ENCODE peak calls at places on chromosomes 2 and 18, in nine cellular contexts. Q, T, U, E, H, O, R, K and L are unnamed samples.

GRCh38 chr2:60884795-60885194 is 3.4 kb downstream of the REL start:
- DNase-seq in T (peak), R (no peak), Q (no peak), O (no peak), E (no peak), U (no peak), H (no peak), K (peak), L (no peak)

GRCh38 chr18:51110073-51110797 is 80.2 kb downstream of the SMAD4 start:
- DNase-seq in Q (peak), U (peak), O (peak), E (peak), H (peak), T (peak), R (peak), K (peak), L (peak)

GRCh38 chr2:149388120-149388816 is 57.9 kb downstream of the LYPD6 start:
- DNase-seq in U (peak), K (peak), O (no peak), H (no peak), R (no peak), T (no peak), Q (no peak), E (no peak), L (no peak)

GRCh38 chr2:200121931-200122330 is 166.5 kb downstream of the MAIP1 start:
- DNase-seq in T (no peak), O (no peak), Q (no peak), E (no peak), R (peak), U (no peak), K (peak), H (no peak), L (no peak)

GRCh38 chr2:54240515-54241219 is 15.4 kb downstream of the TSPYL6 start:
- DNase-seq in O (no peak), E (no peak), Q (no peak), H (no peak), T (no peak), U (peak), K (peak), R (peak), L (no peak)

GRCh38 chr2:16273111-16273510 is 332.8 kb downstream of the MYCN start:
- DNase-seq in T (no peak), H (no peak), O (no peak), R (no peak), U (no peak), E (no peak), Q (no peak), K (no peak), L (no peak)

GRCh38 chr2:222360146-222360545 is 61.3 kb upstream of the PAX3 start:
- DNase-seq in T (no peak), R (no peak), U (no peak), K (peak), H (no peak), O (no peak), E (no peak), Q (no peak), L (no peak)

GRCh38 chr2:16546128-16546754 is 119.4 kb downstream of the CYRIA start:
- DNase-seq in Q (peak), R (peak), H (no peak), O (no peak), E (peak), T (no peak), U (peak), K (no peak), L (no peak)

GRCh38 chr2:150468350-150468960 is 19.0 kb downstream of the RND3 start:
- DNase-seq in O (no peak), E (no peak), K (peak), T (no peak), U (peak), R (no peak), H (no peak), Q (no peak), L (no peak)

GRCh38 chr2:153487482-153487881 is 8.9 kb upstream of the RPRM start:
- DNase-seq in K (no peak), U (no peak), T (peak), Q (no peak), H (no peak), R (peak), E (no peak), O (no peak), L (no peak)

GRCh38 chr2:225270861-225271260 is 128.6 kb upstream of the NYAP2 start:
- DNase-seq in R (peak), H (no peak), T (peak), U (peak), O (no peak), Q (no peak), K (peak), E (peak), L (no peak)

GRCh38 chr18:59140287-59140885 is 702 bp downstream of the SEC11C start:
- DNase-seq in K (peak), R (peak), Q (peak), T (peak), U (peak), O (no peak), H (peak), E (no peak), L (no peak)

GRCh38 chr2:206176128-206176527 is 16.4 kb downstream of the EEF1B2 start:
- DNase-seq in T (no peak), K (no peak), E (no peak), U (no peak), R (peak), O (no peak), H (no peak), Q (no peak), L (no peak)

GRCh38 chr2:42249887-42250286 is 80.7 kb downstream of the EML4 start:
- DNase-seq in H (no peak), O (no peak), T (peak), K (no peak), U (no peak), R (peak), Q (peak), E (no peak), L (no peak)

GRCh38 chr2:127826047-127826446 is 15.1 kb upstream of the WDR33 start:
- DNase-seq in O (no peak), H (no peak), E (no peak), K (no peak), T (no peak), Q (no peak), R (no peak), U (no peak), L (no peak)

GRCh38 chr18:66329716-66330115 is 274.2 kb downstream of the CDH19 start:
- DNase-seq in E (no peak), H (no peak), Q (no peak), O (no peak), K (no peak), R (no peak), U (no peak), T (no peak), L (no peak)

GRCh38 chr2:127261835-127262234 is 32.1 kb downstream of the ERCC3 start:
- DNase-seq in H (no peak), K (peak), O (no peak), Q (no peak), R (peak), E (no peak), T (no peak), U (peak), L (no peak)

GRCh38 chr18:56639094-56639361 is 636 bp upstream of the TXNL1 start:
- DNase-seq in E (no peak), O (no peak), H (no peak), R (no peak), T (no peak), U (no peak), Q (no peak), K (peak), L (no peak)

GRCh38 chr2:216445489-216445888 is 33.2 kb downstream of the SMARCAL1 start:
- DNase-seq in U (no peak), T (peak), H (no peak), K (no peak), R (no peak), Q (no peak), O (no peak), E (no peak), L (no peak)

GRCh38 chr2:201158111-201158929 is 24.6 kb upstream of the CASP10 start:
- DNase-seq in E (peak), T (peak), H (no peak), Q (peak), O (peak), R (peak), U (peak), K (peak), L (no peak)

GRCh38 chr2:88737385-88737784 is 45.9 kb downstream of the RPIA start:
- DNase-seq in H (no peak), R (no peak), Q (no peak), O (no peak), K (peak), T (no peak), U (no peak), E (no peak), L (no peak)

GRCh38 chr2:195613922-195614321 is 43.1 kb upstream of the SLC39A10 start:
- DNase-seq in Q (no peak), K (peak), O (no peak), H (no peak), R (peak), E (no peak), T (no peak), U (peak), L (no peak)

GRCh38 chr2:37877457-37878315 is 47.4 kb upstream of the RMDN2 start:
- DNase-seq in U (peak), Q (peak), T (peak), H (no peak), E (peak), R (peak), K (peak), O (no peak), L (no peak)

GRCh38 chr2:237424544-237424943 is 10.6 kb upstream of the COL6A3 start:
- DNase-seq in E (no peak), U (peak), Q (no peak), K (no peak), O (no peak), T (no peak), H (no peak), R (no peak), L (no peak)

GRCh38 chr2:29848566-29849310 is 72.6 kb downstream of the ALK start:
- DNase-seq in O (no peak), R (peak), H (no peak), T (no peak), Q (no peak), E (no peak), K (no peak), U (no peak), L (no peak)

GRCh38 chr2:73830871-73831401 is 2.2 kb downstream of the STAMBP start:
- DNase-seq in E (no peak), O (no peak), U (peak), H (no peak), K (peak), R (peak), T (no peak), Q (no peak), L (no peak)

GRCh38 chr2:223740679-223741078 is 96.7 kb downstream of the AP1S3 start:
- DNase-seq in H (no peak), T (no peak), Q (no peak), K (no peak), E (no peak), R (no peak), U (no peak), O (no peak), L (no peak)

GRCh38 chr2:134119672-134120159 is 134.2 kb upstream of the MGAT5 start:
- DNase-seq in E (peak), R (peak), K (peak), Q (peak), U (peak), H (peak), T (peak), O (peak), L (peak)

GRCh38 chr2:68853915-68854314 is 17.3 kb downstream of the BMP10 start:
- DNase-seq in U (peak), T (no peak), H (no peak), Q (no peak), E (no peak), R (no peak), O (no peak), K (no peak), L (no peak)

GRCh38 chr2:85413592-85414421 is 3.6 kb upstream of the CAPG start:
- DNase-seq in H (no peak), R (peak), T (no peak), U (peak), O (no peak), K (peak), Q (peak), E (peak), L (no peak)

GRCh38 chr2:98552499-98553179 is 55.7 kb downstream of the COA5 start:
- DNase-seq in U (peak), H (no peak), O (no peak), K (peak), R (no peak), E (no peak), Q (no peak), T (no peak), L (no peak)

GRCh38 chr2:222290691-222291484 is 7.9 kb downstream of the PAX3 start:
- DNase-seq in T (no peak), Q (no peak), K (peak), U (no peak), R (peak), E (no peak), O (no peak), H (no peak), L (no peak)

GRCh38 chr2:176848844-176849243 is 363.8 kb upstream of the HNRNPA3 start:
- DNase-seq in Q (no peak), E (no peak), R (no peak), O (no peak), T (no peak), K (no peak), U (no peak), H (no peak), L (no peak)

GRCh38 chr2:228876296-228876695 is 394.8 kb downstream of the PID1 start:
- DNase-seq in Q (no peak), R (no peak), K (no peak), E (no peak), H (no peak), O (no peak), U (peak), T (no peak), L (no peak)

GRCh38 chr2:10432315-10433181 is 15.6 kb downstream of the ODC1 start:
- DNase-seq in E (no peak), Q (peak), O (no peak), K (no peak), T (no peak), H (no peak), U (no peak), R (no peak), L (no peak)

GRCh38 chr2:192886636-192887035 is 691.9 kb upstream of the TMEFF2 start:
- DNase-seq in H (no peak), R (no peak), K (no peak), O (no peak), T (peak), E (no peak), Q (no peak), U (no peak), L (no peak)

GRCh38 chr2:238847841-238848565 is at the start of gene TWIST2:
- DNase-seq in Q (peak), T (peak), U (peak), R (peak), O (no peak), E (no peak), H (no peak), K (peak), L (no peak)

GRCh38 chr18:63150942-63151421 is 168.6 kb downstream of the BCL2 start:
- DNase-seq in H (no peak), K (no peak), T (no peak), U (no peak), R (no peak), Q (no peak), E (no peak), O (no peak), L (no peak)